ENCODE peak calls at places on chromosomes 1 and 21, in eight cellular contexts. L is GM12865, N is fibroblast of lung, D is brain microvascular endothelial cell, T is tibial nerve, U is fibroblast of pulmonary artery, Z is adrenal gland, H is BE2C. Y is an unnamed sample.

GRCh38 chr1:223129229-223129851 is 13.7 kb downstream of the TLR5 start:
- DNase-seq in L (peak), N (peak), D (peak), T (peak), U (peak), Z (peak), H (peak), Y (peak)

GRCh38 chr1:162026906-162027305 is 3.2 kb upstream of the OLFML2B start:
- DNase-seq in L (no peak), N (peak), D (no peak), T (no peak), U (peak), Z (no peak), H (no peak), Y (no peak)

GRCh38 chr1:92482665-92483441 is 3.9 kb downstream of the GFI1 start:
- DNase-seq in L (peak), N (no peak), D (no peak), T (no peak), U (no peak), Z (no peak), H (no peak), Y (no peak)

GRCh38 chr1:85502625-85503083 is 37.7 kb upstream of the DDAH1 start:
- DNase-seq in L (peak), N (peak), D (peak), T (peak), U (peak), Z (peak), H (peak), Y (peak)

GRCh38 chr1:205241366-205242030 is 13.8 kb downstream of the TMCC2 start:
- DNase-seq in L (no peak), N (no peak), D (no peak), T (no peak), U (no peak), Z (no peak), H (no peak), Y (no peak)

GRCh38 chr21:41778974-41779600 is 12.2 kb upstream of the RIPK4 start:
- DNase-seq in L (no peak), N (no peak), D (no peak), T (no peak), U (no peak), Z (no peak), H (no peak), Y (no peak)

GRCh38 chr1:40679165-40679953 is 12.1 kb upstream of the NFYC start:
- DNase-seq in L (no peak), N (no peak), D (no peak), T (no peak), U (no peak), Z (no peak), H (no peak), Y (no peak)

GRCh38 chr1:25698252-25698651 is 81.7 kb downstream of the MAN1C1 start:
- DNase-seq in L (no peak), N (peak), D (peak), T (no peak), U (no peak), Z (no peak), H (no peak), Y (no peak)

GRCh38 chr1:81832573-81832972 is 31.8 kb downstream of the ADGRL2 start:
- DNase-seq in L (no peak), N (peak), D (peak), T (no peak), U (peak), Z (no peak), H (no peak), Y (peak)

GRCh38 chr1:181351740-181352139 is 131.6 kb upstream of the CACNA1E start:
- DNase-seq in L (no peak), N (no peak), D (no peak), T (no peak), U (no peak), Z (no peak), H (no peak), Y (no peak)

GRCh38 chr1:119982006-119982405 is 85.7 kb upstream of the ADAM30 start:
- DNase-seq in L (no peak), N (peak), D (peak), T (no peak), U (peak), Z (no peak), H (no peak), Y (peak)

GRCh38 chr1:39422604-39423003 is 68.8 kb upstream of the BMP8A start:
- DNase-seq in L (no peak), N (no peak), D (no peak), T (no peak), U (no peak), Z (no peak), H (no peak), Y (no peak)

GRCh38 chr1:161013591-161014513 is 7.1 kb downstream of the F11R start:
- DNase-seq in L (peak), N (peak), D (peak), T (peak), U (peak), Z (peak), H (no peak), Y (no peak)

GRCh38 chr1:216464489-216464888 is 41.2 kb upstream of the USH2A start:
- DNase-seq in L (no peak), N (peak), D (peak), T (no peak), U (peak), Z (no peak), H (no peak), Y (peak)

GRCh38 chr1:229318056-229318455 is 24.8 kb downstream of the CCSAP start:
- DNase-seq in L (no peak), N (peak), D (peak), T (no peak), U (peak), Z (no peak), H (no peak), Y (peak)

DNA sequence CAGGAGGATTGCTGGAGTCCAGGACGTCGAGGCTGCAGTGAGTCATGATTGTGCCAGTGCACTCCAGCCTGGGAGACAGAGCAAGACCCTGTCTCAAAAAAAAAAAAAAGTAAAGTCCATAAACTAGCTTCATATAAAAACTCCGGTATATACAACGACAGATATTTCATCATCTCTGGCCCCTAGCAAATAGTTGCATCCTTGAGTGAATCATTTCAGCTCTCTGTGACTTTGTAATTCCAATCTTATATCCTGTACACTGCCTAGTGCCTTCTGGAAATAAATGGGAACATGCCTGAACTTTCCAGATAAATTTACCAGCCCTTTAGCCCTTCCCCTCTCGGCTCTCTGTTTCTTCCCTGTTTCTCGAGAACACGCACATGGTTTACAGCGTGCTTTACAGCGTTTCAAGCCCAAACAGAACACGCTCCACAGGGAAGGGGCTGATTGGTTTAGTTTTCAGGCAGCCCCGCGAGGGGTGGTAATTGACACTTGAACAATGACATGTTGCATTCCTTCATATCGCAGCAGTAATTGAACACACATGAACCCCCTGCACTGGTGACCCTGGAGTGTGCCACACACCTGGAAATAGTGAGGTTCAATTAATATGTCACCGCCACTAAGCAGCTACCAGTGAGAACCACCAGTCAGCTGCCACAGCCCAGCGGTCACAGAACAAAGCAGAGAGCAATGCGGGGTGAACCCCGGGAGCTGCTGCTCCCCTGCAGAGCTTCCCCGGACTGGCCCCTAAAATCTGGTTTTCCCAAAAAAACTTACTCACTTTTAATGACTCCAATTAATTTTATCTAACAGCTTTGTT is 35.7 kb upstream of the SIM2 start:
- DNase-seq in L (no peak), N (no peak), D (no peak), T (no peak), U (peak), Z (no peak), H (no peak), Y (no peak)
- H3K4me3 ChIP-seq in L (no peak), N (no peak), D (no peak), T (no peak), U (no peak), Z (no peak), H (no peak), Y (no peak)

GRCh38 chr21:43762303-43763128 is 13.6 kb downstream of the CSTB start:
- DNase-seq in L (no peak), N (no peak), D (no peak), T (no peak), U (no peak), Z (no peak), H (no peak), Y (no peak)

GRCh38 chr21:43758811-43759210 is 17.3 kb downstream of the CSTB start:
- DNase-seq in L (no peak), N (no peak), D (no peak), T (no peak), U (no peak), Z (no peak), H (no peak), Y (peak)

GRCh38 chr21:43761886-43762285 is 14.2 kb downstream of the CSTB start:
- DNase-seq in L (no peak), N (no peak), D (no peak), T (no peak), U (no peak), Z (no peak), H (no peak), Y (no peak)

GRCh38 chr21:43759651-43760050 is 16.5 kb downstream of the CSTB start:
- DNase-seq in L (no peak), N (no peak), D (no peak), T (no peak), U (no peak), Z (no peak), H (no peak), Y (no peak)

DNA sequence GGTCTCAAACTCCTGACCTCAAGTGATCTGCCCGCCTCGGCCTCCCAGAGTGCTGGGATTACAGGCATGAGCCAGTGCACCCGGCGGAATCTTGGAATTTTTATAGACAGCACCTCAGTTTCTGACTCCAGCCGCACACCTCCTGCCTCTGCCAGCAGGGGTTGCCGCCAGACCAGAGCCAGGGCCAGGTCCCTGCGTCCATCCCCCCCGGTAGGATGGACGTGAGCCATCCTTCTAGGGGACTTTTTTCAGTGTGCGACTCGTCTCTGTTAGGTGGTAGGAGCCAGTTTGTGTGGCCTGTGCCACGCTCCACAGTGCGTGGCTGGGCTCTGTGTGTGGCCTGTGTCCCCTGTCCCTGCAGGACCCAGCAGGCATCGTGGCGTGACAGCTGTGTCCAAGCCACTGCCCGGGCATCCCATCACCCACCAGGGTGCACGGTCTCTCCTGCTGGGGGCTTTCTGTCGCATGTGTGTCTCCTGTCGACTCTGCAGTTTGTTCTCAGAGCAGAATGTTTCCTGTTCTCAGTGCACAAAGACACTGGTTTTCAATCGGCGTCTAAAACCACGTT is 15.6 kb downstream of the CSTB start:
- DNase-seq in L (no peak), N (no peak), D (no peak), T (no peak), U (no peak), Z (no peak), H (no peak), Y (no peak)
- TF ChIP-seq CTCF in L (no peak), N (no peak), D (peak), T (no peak), U (no peak), Z (no peak), H (no peak), Y (no peak)

GRCh38 chr21:26707241-26707640 is 134.2 kb upstream of the CYYR1 start:
- DNase-seq in L (no peak), N (no peak), D (no peak), T (no peak), U (no peak), Z (no peak), H (no peak), Y (no peak)
- H3K4me3 ChIP-seq in L (no peak), N (no peak), D (no peak), T (no peak), U (no peak), Z (no peak), H (no peak), Y (no peak)

GRCh38 chr1:118821801-118822200 is 166.3 kb downstream of the TBX15 start:
- DNase-seq in L (no peak), N (no peak), D (no peak), T (peak), U (no peak), Z (no peak), H (no peak), Y (no peak)
- TF ChIP-seq CTCF in L (no peak), N (no peak), D (no peak), T (no peak), U (no peak), Z (no peak), H (no peak), Y (no peak)

DNA sequence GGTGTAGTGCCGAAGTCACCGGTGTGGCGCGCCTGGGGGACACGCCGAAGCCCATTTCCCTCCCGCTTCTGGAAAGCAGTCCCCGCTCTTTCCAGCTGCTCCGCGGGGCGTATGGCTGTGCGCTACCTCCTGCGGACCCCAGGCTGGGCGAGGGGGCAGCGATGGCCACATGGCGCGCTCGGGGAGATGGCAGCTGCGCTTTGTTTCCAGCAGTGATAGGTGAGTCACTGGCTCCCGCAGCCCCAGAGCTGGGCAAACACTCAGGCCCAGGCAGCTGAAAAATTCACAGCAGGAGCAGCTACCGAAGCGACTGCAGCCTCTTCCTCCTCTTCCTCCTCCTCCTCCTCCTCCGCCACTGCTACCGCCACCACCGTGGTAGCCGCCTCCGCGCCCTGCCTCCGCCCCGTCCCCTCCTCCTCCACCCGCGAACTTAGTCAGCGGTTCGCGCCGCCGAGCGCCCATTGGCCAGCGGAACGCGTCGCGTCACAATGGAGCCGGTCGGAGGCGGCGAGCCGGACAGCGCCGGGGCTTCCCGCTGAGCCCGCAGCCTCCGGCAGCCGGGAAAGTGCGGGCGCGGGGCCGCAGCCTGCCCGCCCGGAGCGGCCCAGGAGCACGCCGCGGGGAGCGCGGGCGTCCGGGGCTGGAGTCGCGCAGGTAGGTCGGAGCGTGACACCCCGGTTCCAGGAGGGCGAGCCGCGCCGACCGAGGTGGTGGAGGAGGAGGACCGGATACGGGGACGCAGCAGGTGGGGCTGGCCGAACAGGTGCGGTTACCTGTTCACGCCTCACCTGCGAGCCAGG is at the start of gene LRRC8B:
- DNase-seq in L (peak), N (peak), D (peak), T (peak), U (peak), Z (peak), H (peak), Y (peak)
- H3K4me3 ChIP-seq in L (peak), N (peak), D (peak), T (peak), U (peak), Z (peak), H (peak), Y (peak)

DNA sequence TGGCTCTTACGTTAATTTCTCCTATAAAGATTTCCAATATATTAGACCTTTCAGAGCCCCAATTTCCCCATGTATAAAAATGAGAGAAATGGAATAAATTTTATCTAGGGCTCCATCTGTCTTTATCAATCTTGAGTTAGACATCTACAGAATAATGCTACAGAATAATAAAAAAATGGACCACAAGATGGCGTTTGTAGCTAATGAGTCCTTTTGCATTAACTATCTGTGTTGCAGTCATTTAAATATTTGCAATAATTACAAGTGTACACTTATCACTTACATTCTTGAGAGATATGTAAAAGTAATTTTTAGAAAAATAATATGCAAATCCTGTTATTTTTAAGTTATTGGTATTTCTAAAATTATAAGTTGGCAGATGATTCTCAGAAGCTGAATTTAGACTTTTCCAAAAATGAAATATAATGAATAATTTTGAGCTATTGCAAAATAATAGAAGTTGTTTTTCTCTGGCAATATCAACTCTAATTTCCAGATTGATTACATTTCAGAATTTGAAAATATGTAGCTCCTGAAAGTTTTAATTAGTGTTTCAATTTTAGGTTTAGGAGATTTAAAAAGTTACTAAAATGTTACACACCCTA is 87.7 kb downstream of the SNX7 start:
- DNase-seq in L (peak), N (peak), D (no peak), T (no peak), U (peak), Z (no peak), H (no peak), Y (peak)
- TF ChIP-seq CTCF in L (peak), N (peak), D (peak), T (no peak), U (peak), Z (peak), H (peak), Y (peak)

Y was measured in astrocyte of the spinal cord.